ENCODE peak calls at places on chromosomes 7 and 10, in six cellular contexts. One of them, this sample, is unnamed.

GRCh38 chr10:42926831-42927230 is 144.2 kb downstream of the BMS1 start:
- DNase-seq in H1: no peak
- DNase-seq in IMR-90: no peak
- DNase-seq in H9: peak
- DNase-seq in trophoblast cell: no peak
- DNase-seq in mesenchymal stem cell: peak
- DNase-seq in this sample: peak

GRCh38 chr7:106640368-106641141 is 20.4 kb downstream of the CCDC71L start:
- DNase-seq in mesenchymal stem cell: peak
- DNase-seq in H1: no peak
- DNase-seq in H9: no peak
- DNase-seq in IMR-90: peak
- DNase-seq in trophoblast cell: no peak
- DNase-seq in this sample: no peak

GRCh38 chr7:54179321-54180029 is 362.7 kb upstream of the VSTM2A start:
- DNase-seq in H1: no peak
- DNase-seq in mesenchymal stem cell: no peak
- DNase-seq in trophoblast cell: peak
- DNase-seq in IMR-90: no peak
- DNase-seq in H9: no peak
- DNase-seq in this sample: no peak

GRCh38 chr7:13414661-13415105 is 574.8 kb downstream of the ETV1 start:
- DNase-seq in H1: no peak
- DNase-seq in IMR-90: no peak
- DNase-seq in trophoblast cell: no peak
- DNase-seq in H9: no peak
- DNase-seq in mesenchymal stem cell: no peak
- DNase-seq in this sample: no peak

GRCh38 chr7:24981544-24981951 is 1.6 kb upstream of the OSBPL3 start:
- DNase-seq in IMR-90: peak
- DNase-seq in H1: no peak
- DNase-seq in mesenchymal stem cell: peak
- DNase-seq in trophoblast cell: peak
- DNase-seq in H9: peak
- DNase-seq in this sample: no peak

GRCh38 chr10:97332586-97333350 is 1.8 kb downstream of the FRAT2 start:
- DNase-seq in H1: no peak
- DNase-seq in H9: peak
- DNase-seq in IMR-90: peak
- DNase-seq in trophoblast cell: peak
- DNase-seq in mesenchymal stem cell: peak
- DNase-seq in this sample: peak

GRCh38 chr7:140440593-140440992 is 36.7 kb downstream of the RAB19 start:
- DNase-seq in trophoblast cell: no peak
- DNase-seq in IMR-90: peak
- DNase-seq in mesenchymal stem cell: no peak
- DNase-seq in H1: no peak
- DNase-seq in H9: no peak
- DNase-seq in this sample: no peak

GRCh38 chr7:146096994-146097393 is 19.6 kb upstream of the CNTNAP2 start:
- DNase-seq in H1: peak
- DNase-seq in trophoblast cell: no peak
- DNase-seq in mesenchymal stem cell: no peak
- DNase-seq in IMR-90: no peak
- DNase-seq in H9: peak
- DNase-seq in this sample: no peak

GRCh38 chr7:100655908-100656674 is at the start of gene ACTL6B:
- DNase-seq in trophoblast cell: peak
- DNase-seq in H1: no peak
- DNase-seq in IMR-90: peak
- DNase-seq in mesenchymal stem cell: peak
- DNase-seq in H9: peak
- DNase-seq in this sample: peak

GRCh38 chr10:921471-922414 is 9.8 kb downstream of the LARP4B start:
- DNase-seq in H1: no peak
- DNase-seq in H9: no peak
- DNase-seq in trophoblast cell: peak
- DNase-seq in IMR-90: peak
- DNase-seq in mesenchymal stem cell: peak
- DNase-seq in this sample: no peak

GRCh38 chr7:4166807-4167206 is 515.3 kb upstream of the FOXK1 start:
- DNase-seq in trophoblast cell: no peak
- DNase-seq in IMR-90: no peak
- DNase-seq in H1: no peak
- DNase-seq in H9: no peak
- DNase-seq in mesenchymal stem cell: no peak
- DNase-seq in this sample: no peak

DNA sequence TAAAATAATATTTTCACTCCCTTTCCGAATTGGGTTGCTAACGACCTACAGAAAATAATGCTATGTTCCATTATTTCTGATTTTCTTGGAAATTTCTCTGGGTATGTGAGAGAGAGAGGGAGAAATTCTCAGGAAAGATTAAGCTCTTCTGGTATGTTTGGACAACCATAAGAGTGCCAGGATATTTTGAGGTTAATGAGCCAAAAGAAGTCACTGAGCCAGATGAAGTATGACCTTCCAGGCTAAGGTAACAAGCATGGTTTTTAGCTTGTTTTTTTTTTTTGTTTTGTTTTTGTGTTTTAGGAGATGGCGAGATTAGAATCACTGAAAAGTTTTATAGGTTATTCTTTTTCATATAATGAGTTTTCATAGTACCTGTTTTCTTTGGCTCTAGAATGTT is 171.0 kb upstream of the FOXP2 start:
- DNase-seq in H9: no peak
- DNase-seq in H1: no peak
- DNase-seq in trophoblast cell: no peak
- DNase-seq in mesenchymal stem cell: no peak
- DNase-seq in IMR-90: no peak
- DNase-seq in this sample: no peak
- H3K18ac ChIP-seq in H9: no peak
- H3K18ac ChIP-seq in H1: no peak
- H3K18ac ChIP-seq in trophoblast cell: no peak
- H3K18ac ChIP-seq in mesenchymal stem cell: no peak
- H3K18ac ChIP-seq in IMR-90: no peak
- H3K18ac ChIP-seq in this sample: no peak

DNA sequence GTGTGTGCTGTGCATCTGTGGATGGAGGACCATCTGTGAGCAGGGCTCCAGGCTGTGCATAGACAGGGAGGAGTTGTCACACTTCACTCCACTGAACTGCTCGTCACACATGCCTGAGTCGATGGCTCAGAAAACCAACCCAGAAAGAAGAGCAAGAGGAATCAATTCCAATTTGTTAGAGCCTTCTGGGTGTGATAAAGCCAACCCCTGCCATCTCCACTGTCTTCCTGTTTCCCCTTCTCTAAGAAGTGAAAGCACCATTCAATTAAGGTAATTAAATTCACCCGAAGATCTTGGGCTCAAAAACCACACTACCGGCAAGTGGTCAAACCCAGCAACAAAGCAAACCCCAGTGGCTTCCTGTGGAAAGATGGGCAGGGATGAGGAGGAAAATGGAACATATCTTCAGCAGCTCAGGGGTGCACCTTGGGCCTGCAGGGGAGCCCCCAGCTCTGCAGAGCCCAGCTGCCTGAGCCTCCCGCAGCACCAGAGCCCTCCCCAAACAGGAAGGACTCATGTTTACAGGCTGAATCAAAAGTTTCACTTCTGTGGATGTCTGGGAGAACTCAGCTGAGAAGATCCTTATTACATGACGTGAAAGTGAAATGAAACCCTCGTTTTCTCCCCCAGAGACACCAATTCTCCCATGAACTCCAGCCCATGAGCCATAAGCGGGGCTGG is 10.9 kb downstream of the C10orf71 start:
- DNase-seq in H9: no peak
- DNase-seq in IMR-90: no peak
- DNase-seq in H1: no peak
- DNase-seq in mesenchymal stem cell: no peak
- DNase-seq in trophoblast cell: no peak
- DNase-seq in this sample: no peak
- H2AFZ ChIP-seq in H9: no peak
- H2AFZ ChIP-seq in IMR-90: no peak
- H2AFZ ChIP-seq in H1: no peak
- H2AFZ ChIP-seq in mesenchymal stem cell: no peak
- H2AFZ ChIP-seq in trophoblast cell: no peak
- H2AFZ ChIP-seq in this sample: no peak

DNA sequence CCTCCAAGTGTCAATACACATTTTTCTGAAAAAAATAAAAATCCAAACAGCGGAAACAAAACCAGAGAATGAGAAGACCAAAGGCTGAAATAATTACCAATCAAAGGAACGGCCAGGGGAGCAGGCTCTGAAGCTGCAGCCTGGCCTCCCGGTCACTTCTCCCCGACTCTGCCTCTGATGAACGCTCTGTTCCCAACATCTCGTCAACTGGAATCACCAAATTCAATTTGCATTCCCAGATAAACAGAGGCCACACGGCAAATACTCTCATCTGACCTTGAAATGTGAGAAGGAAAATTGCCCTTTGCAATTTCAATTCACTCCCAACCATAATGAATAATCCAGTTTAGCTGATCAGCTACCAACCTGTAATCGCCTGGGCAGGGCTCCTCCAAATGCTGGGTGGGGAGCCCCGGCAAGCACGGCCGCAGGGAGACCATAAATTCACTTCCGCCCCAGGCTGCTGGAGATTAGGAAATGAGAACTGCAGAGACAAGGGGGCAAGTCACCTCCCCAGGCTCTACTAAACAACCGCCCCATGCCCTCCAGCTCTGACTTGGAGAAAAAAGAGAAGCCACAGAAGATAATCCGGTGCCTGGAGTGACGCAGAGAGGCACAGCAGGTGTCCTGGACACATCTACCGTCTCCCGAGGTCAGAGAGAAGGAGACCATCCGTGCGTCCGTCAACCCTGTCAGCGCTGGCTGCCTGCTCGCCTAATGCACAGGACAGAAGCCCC is 153.2 kb downstream of the MAD1L1 start:
- DNase-seq in trophoblast cell: no peak
- DNase-seq in IMR-90: no peak
- DNase-seq in mesenchymal stem cell: no peak
- DNase-seq in H9: no peak
- DNase-seq in H1: no peak
- DNase-seq in this sample: no peak
- H3K18ac ChIP-seq in trophoblast cell: no peak
- H3K18ac ChIP-seq in IMR-90: no peak
- H3K18ac ChIP-seq in mesenchymal stem cell: no peak
- H3K18ac ChIP-seq in H9: no peak
- H3K18ac ChIP-seq in H1: no peak
- H3K18ac ChIP-seq in this sample: peak

GRCh38 chr7:132930881-132931280 is 151.0 kb downstream of the CHCHD3 start:
- DNase-seq in mesenchymal stem cell: peak
- DNase-seq in IMR-90: peak
- DNase-seq in H9: no peak
- DNase-seq in trophoblast cell: no peak
- DNase-seq in H1: no peak
- DNase-seq in this sample: peak
- H2AFZ ChIP-seq in mesenchymal stem cell: no peak
- H2AFZ ChIP-seq in IMR-90: no peak
- H2AFZ ChIP-seq in H9: no peak
- H2AFZ ChIP-seq in trophoblast cell: no peak
- H2AFZ ChIP-seq in H1: no peak
- H2AFZ ChIP-seq in this sample: no peak

GRCh38 chr10:21750424-21750823 is 216.4 kb downstream of the MLLT10 start:
- DNase-seq in H9: peak
- DNase-seq in trophoblast cell: no peak
- DNase-seq in H1: no peak
- DNase-seq in mesenchymal stem cell: no peak
- DNase-seq in IMR-90: no peak
- DNase-seq in this sample: no peak
- H3K18ac ChIP-seq in H9: peak
- H3K18ac ChIP-seq in trophoblast cell: no peak
- H3K18ac ChIP-seq in H1: peak
- H3K18ac ChIP-seq in mesenchymal stem cell: no peak
- H3K18ac ChIP-seq in IMR-90: no peak
- H3K18ac ChIP-seq in this sample: peak

DNA sequence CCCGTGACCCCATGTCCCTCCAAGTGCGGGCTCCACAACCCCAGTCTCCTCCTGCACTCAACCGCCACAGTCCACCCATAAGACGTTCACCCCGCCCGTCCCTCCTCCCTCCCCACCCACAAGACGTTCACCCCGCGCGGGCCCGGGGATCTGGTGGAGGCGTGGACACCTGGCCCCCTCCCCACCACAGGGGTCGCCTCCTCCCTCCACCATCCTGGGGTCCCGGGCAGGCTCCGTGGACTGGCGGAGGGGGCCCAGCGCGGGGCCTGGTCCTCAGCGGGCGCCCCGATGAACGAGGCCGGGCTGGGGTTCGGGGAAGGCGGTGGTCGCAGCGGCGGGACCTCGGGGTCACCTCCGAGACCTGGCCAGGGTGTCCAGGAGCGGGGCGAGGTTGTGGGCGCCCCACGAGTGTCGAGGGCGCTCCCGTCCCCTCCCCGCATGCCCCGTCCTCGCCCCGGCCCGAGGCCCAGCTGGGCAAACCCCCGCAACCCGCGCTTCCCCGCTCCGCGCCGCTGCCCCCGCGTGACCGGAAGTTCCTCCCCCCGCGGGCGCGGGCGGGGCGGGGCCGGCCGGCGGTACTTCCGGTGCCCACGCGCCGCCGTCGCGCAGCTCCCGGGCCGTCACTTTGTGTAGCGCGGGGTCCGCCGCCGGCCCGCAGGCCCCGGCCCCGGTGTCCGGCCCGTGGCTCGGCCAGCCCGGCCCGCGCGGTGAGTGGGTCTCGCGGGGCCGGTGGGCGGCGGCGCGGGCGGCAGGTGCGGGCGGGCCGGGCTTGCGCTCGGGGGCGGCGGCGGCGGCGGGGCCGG is at the start of gene ZNF316:
- DNase-seq in H9: no peak
- DNase-seq in trophoblast cell: peak
- DNase-seq in H1: no peak
- DNase-seq in IMR-90: peak
- DNase-seq in mesenchymal stem cell: peak
- DNase-seq in this sample: no peak
- H2AFZ ChIP-seq in H9: no peak
- H2AFZ ChIP-seq in trophoblast cell: peak
- H2AFZ ChIP-seq in H1: no peak
- H2AFZ ChIP-seq in IMR-90: peak
- H2AFZ ChIP-seq in mesenchymal stem cell: peak
- H2AFZ ChIP-seq in this sample: peak